ENCODE peak calls at places on chromosomes 3 and 15, in ten cellular contexts. One of them, this sample, is unnamed.

GRCh38 chr3:55157736-55158135 is 229.9 kb upstream of the LRTM1 start:
- DNase-seq in nephron progenitor cell: no peak
- DNase-seq in ELR: peak; percentile 87
- DNase-seq in activated CD4-positive, alpha-beta T cell treated with anti-CD3 and anti-CD28 coated beads, Interleukin-2, amount 10 ng/mL, durations not matched to agents 7 days and 5 days: no peak
- DNase-seq in stimulated activated CD8-positive, alpha-beta memory T cell treated with anti-CD3 and anti-CD28 coated beads, Interleukin-7, amount 100 ng/mL, for 1 hour: no peak
- DNase-seq in activated CD8-positive, alpha-beta memory T cell treated with anti-CD3 and anti-CD28 coated beads for 48 hours: no peak
- DNase-seq in retinal pigment epithelial cell: no peak
- DNase-seq in stimulated activated CD4-positive, alpha-beta T cell treated with anti-CD3 and anti-CD28 coated beads, Interleukin-2, amount 100 ng/mL, for 24 hours: no peak
- DNase-seq in cardiac muscle cell: no peak
- DNase-seq in left lobe of liver: no peak
- DNase-seq in this sample: no peak

GRCh38 chr3:13332158-13332557 is 88.0 kb downstream of the NUP210 start:
- DNase-seq in stimulated activated CD8-positive, alpha-beta memory T cell treated with anti-CD3 and anti-CD28 coated beads, Interleukin-7, amount 100 ng/mL, for 1 hour: no peak
- DNase-seq in activated CD8-positive, alpha-beta memory T cell treated with anti-CD3 and anti-CD28 coated beads for 48 hours: no peak
- DNase-seq in retinal pigment epithelial cell: no peak
- DNase-seq in nephron progenitor cell: no peak
- DNase-seq in ELR: no peak
- DNase-seq in cardiac muscle cell: no peak
- DNase-seq in stimulated activated CD4-positive, alpha-beta T cell treated with anti-CD3 and anti-CD28 coated beads, Interleukin-2, amount 100 ng/mL, for 24 hours: no peak
- DNase-seq in left lobe of liver: no peak
- DNase-seq in activated CD4-positive, alpha-beta T cell treated with anti-CD3 and anti-CD28 coated beads, Interleukin-2, amount 10 ng/mL, durations not matched to agents 7 days and 5 days: no peak
- DNase-seq in this sample: no peak

GRCh38 chr3:10804183-10804648 is 11.8 kb upstream of the SLC6A11 start:
- DNase-seq in activated CD4-positive, alpha-beta T cell treated with anti-CD3 and anti-CD28 coated beads, Interleukin-2, amount 10 ng/mL, durations not matched to agents 7 days and 5 days: no peak
- DNase-seq in left lobe of liver: no peak
- DNase-seq in activated CD8-positive, alpha-beta memory T cell treated with anti-CD3 and anti-CD28 coated beads for 48 hours: no peak
- DNase-seq in ELR: peak; percentile 2
- DNase-seq in retinal pigment epithelial cell: no peak
- DNase-seq in nephron progenitor cell: no peak
- DNase-seq in stimulated activated CD8-positive, alpha-beta memory T cell treated with anti-CD3 and anti-CD28 coated beads, Interleukin-7, amount 100 ng/mL, for 1 hour: no peak
- DNase-seq in stimulated activated CD4-positive, alpha-beta T cell treated with anti-CD3 and anti-CD28 coated beads, Interleukin-2, amount 100 ng/mL, for 24 hours: no peak
- DNase-seq in cardiac muscle cell: no peak
- DNase-seq in this sample: no peak

GRCh38 chr15:100220058-100220728 is 121.6 kb downstream of the ADAMTS17 start:
- DNase-seq in retinal pigment epithelial cell: no peak
- DNase-seq in cardiac muscle cell: no peak
- DNase-seq in activated CD4-positive, alpha-beta T cell treated with anti-CD3 and anti-CD28 coated beads, Interleukin-2, amount 10 ng/mL, durations not matched to agents 7 days and 5 days: no peak
- DNase-seq in activated CD8-positive, alpha-beta memory T cell treated with anti-CD3 and anti-CD28 coated beads for 48 hours: no peak
- DNase-seq in stimulated activated CD8-positive, alpha-beta memory T cell treated with anti-CD3 and anti-CD28 coated beads, Interleukin-7, amount 100 ng/mL, for 1 hour: no peak
- DNase-seq in ELR: no peak
- DNase-seq in left lobe of liver: no peak
- DNase-seq in nephron progenitor cell: no peak
- DNase-seq in stimulated activated CD4-positive, alpha-beta T cell treated with anti-CD3 and anti-CD28 coated beads, Interleukin-2, amount 100 ng/mL, for 24 hours: no peak
- DNase-seq in this sample: no peak

GRCh38 chr3:33167716-33168339 is 50.8 kb downstream of the SUSD5 start:
- DNase-seq in cardiac muscle cell: no peak
- DNase-seq in activated CD4-positive, alpha-beta T cell treated with anti-CD3 and anti-CD28 coated beads, Interleukin-2, amount 10 ng/mL, durations not matched to agents 7 days and 5 days: no peak
- DNase-seq in activated CD8-positive, alpha-beta memory T cell treated with anti-CD3 and anti-CD28 coated beads for 48 hours: no peak
- DNase-seq in ELR: no peak
- DNase-seq in retinal pigment epithelial cell: no peak
- DNase-seq in stimulated activated CD4-positive, alpha-beta T cell treated with anti-CD3 and anti-CD28 coated beads, Interleukin-2, amount 100 ng/mL, for 24 hours: no peak
- DNase-seq in stimulated activated CD8-positive, alpha-beta memory T cell treated with anti-CD3 and anti-CD28 coated beads, Interleukin-7, amount 100 ng/mL, for 1 hour: no peak
- DNase-seq in nephron progenitor cell: no peak
- DNase-seq in left lobe of liver: no peak
- DNase-seq in this sample: no peak

GRCh38 chr3:159825216-159825854 is 163.3 kb upstream of the IL12A start:
- DNase-seq in ELR: no peak
- DNase-seq in retinal pigment epithelial cell: no peak
- DNase-seq in cardiac muscle cell: peak; percentile 27
- DNase-seq in nephron progenitor cell: no peak
- DNase-seq in stimulated activated CD4-positive, alpha-beta T cell treated with anti-CD3 and anti-CD28 coated beads, Interleukin-2, amount 100 ng/mL, for 24 hours: no peak
- DNase-seq in activated CD4-positive, alpha-beta T cell treated with anti-CD3 and anti-CD28 coated beads, Interleukin-2, amount 10 ng/mL, durations not matched to agents 7 days and 5 days: no peak
- DNase-seq in activated CD8-positive, alpha-beta memory T cell treated with anti-CD3 and anti-CD28 coated beads for 48 hours: no peak
- DNase-seq in stimulated activated CD8-positive, alpha-beta memory T cell treated with anti-CD3 and anti-CD28 coated beads, Interleukin-7, amount 100 ng/mL, for 1 hour: no peak
- DNase-seq in left lobe of liver: no peak
- DNase-seq in this sample: no peak

GRCh38 chr3:66520716-66521115 is 19.9 kb upstream of the LRIG1 start:
- DNase-seq in left lobe of liver: no peak
- DNase-seq in stimulated activated CD8-positive, alpha-beta memory T cell treated with anti-CD3 and anti-CD28 coated beads, Interleukin-7, amount 100 ng/mL, for 1 hour: no peak
- DNase-seq in stimulated activated CD4-positive, alpha-beta T cell treated with anti-CD3 and anti-CD28 coated beads, Interleukin-2, amount 100 ng/mL, for 24 hours: no peak
- DNase-seq in cardiac muscle cell: no peak
- DNase-seq in activated CD4-positive, alpha-beta T cell treated with anti-CD3 and anti-CD28 coated beads, Interleukin-2, amount 10 ng/mL, durations not matched to agents 7 days and 5 days: no peak
- DNase-seq in activated CD8-positive, alpha-beta memory T cell treated with anti-CD3 and anti-CD28 coated beads for 48 hours: no peak
- DNase-seq in retinal pigment epithelial cell: no peak
- DNase-seq in ELR: no peak
- DNase-seq in nephron progenitor cell: no peak
- DNase-seq in this sample: no peak

GRCh38 chr3:35505181-35505580 is 134.1 kb upstream of the ARPP21 start:
- DNase-seq in activated CD4-positive, alpha-beta T cell treated with anti-CD3 and anti-CD28 coated beads, Interleukin-2, amount 10 ng/mL, durations not matched to agents 7 days and 5 days: no peak
- DNase-seq in retinal pigment epithelial cell: no peak
- DNase-seq in activated CD8-positive, alpha-beta memory T cell treated with anti-CD3 and anti-CD28 coated beads for 48 hours: no peak
- DNase-seq in left lobe of liver: no peak
- DNase-seq in stimulated activated CD4-positive, alpha-beta T cell treated with anti-CD3 and anti-CD28 coated beads, Interleukin-2, amount 100 ng/mL, for 24 hours: no peak
- DNase-seq in stimulated activated CD8-positive, alpha-beta memory T cell treated with anti-CD3 and anti-CD28 coated beads, Interleukin-7, amount 100 ng/mL, for 1 hour: no peak
- DNase-seq in cardiac muscle cell: peak; percentile 86
- DNase-seq in ELR: no peak
- DNase-seq in nephron progenitor cell: peak; percentile 73
- DNase-seq in this sample: no peak

GRCh38 chr15:94105760-94106159 is 125.6 kb upstream of the MCTP2 start:
- DNase-seq in ELR: no peak
- DNase-seq in activated CD8-positive, alpha-beta memory T cell treated with anti-CD3 and anti-CD28 coated beads for 48 hours: no peak
- DNase-seq in activated CD4-positive, alpha-beta T cell treated with anti-CD3 and anti-CD28 coated beads, Interleukin-2, amount 10 ng/mL, durations not matched to agents 7 days and 5 days: no peak
- DNase-seq in stimulated activated CD8-positive, alpha-beta memory T cell treated with anti-CD3 and anti-CD28 coated beads, Interleukin-7, amount 100 ng/mL, for 1 hour: no peak
- DNase-seq in nephron progenitor cell: no peak
- DNase-seq in cardiac muscle cell: no peak
- DNase-seq in left lobe of liver: no peak
- DNase-seq in retinal pigment epithelial cell: no peak
- DNase-seq in stimulated activated CD4-positive, alpha-beta T cell treated with anti-CD3 and anti-CD28 coated beads, Interleukin-2, amount 100 ng/mL, for 24 hours: no peak
- DNase-seq in this sample: no peak

GRCh38 chr15:40046721-40047412 is 7.9 kb upstream of the SRP14 start:
- DNase-seq in stimulated activated CD8-positive, alpha-beta memory T cell treated with anti-CD3 and anti-CD28 coated beads, Interleukin-7, amount 100 ng/mL, for 1 hour: no peak
- DNase-seq in activated CD8-positive, alpha-beta memory T cell treated with anti-CD3 and anti-CD28 coated beads for 48 hours: no peak
- DNase-seq in activated CD4-positive, alpha-beta T cell treated with anti-CD3 and anti-CD28 coated beads, Interleukin-2, amount 10 ng/mL, durations not matched to agents 7 days and 5 days: no peak
- DNase-seq in stimulated activated CD4-positive, alpha-beta T cell treated with anti-CD3 and anti-CD28 coated beads, Interleukin-2, amount 100 ng/mL, for 24 hours: no peak
- DNase-seq in left lobe of liver: no peak
- DNase-seq in nephron progenitor cell: no peak
- DNase-seq in ELR: peak; percentile 90
- DNase-seq in retinal pigment epithelial cell: no peak
- DNase-seq in cardiac muscle cell: no peak
- DNase-seq in this sample: peak; percentile 11

GRCh38 chr3:134126153-134126552 is 96.4 kb upstream of the SLCO2A1 start:
- DNase-seq in stimulated activated CD8-positive, alpha-beta memory T cell treated with anti-CD3 and anti-CD28 coated beads, Interleukin-7, amount 100 ng/mL, for 1 hour: no peak
- DNase-seq in activated CD8-positive, alpha-beta memory T cell treated with anti-CD3 and anti-CD28 coated beads for 48 hours: no peak
- DNase-seq in cardiac muscle cell: no peak
- DNase-seq in ELR: peak; percentile 37
- DNase-seq in left lobe of liver: no peak
- DNase-seq in nephron progenitor cell: no peak
- DNase-seq in stimulated activated CD4-positive, alpha-beta T cell treated with anti-CD3 and anti-CD28 coated beads, Interleukin-2, amount 100 ng/mL, for 24 hours: no peak
- DNase-seq in activated CD4-positive, alpha-beta T cell treated with anti-CD3 and anti-CD28 coated beads, Interleukin-2, amount 10 ng/mL, durations not matched to agents 7 days and 5 days: no peak
- DNase-seq in retinal pigment epithelial cell: no peak
- DNase-seq in this sample: no peak

GRCh38 chr3:128435058-128435457 is 31.6 kb downstream of the DNAJB8 start:
- DNase-seq in activated CD8-positive, alpha-beta memory T cell treated with anti-CD3 and anti-CD28 coated beads for 48 hours: no peak
- DNase-seq in stimulated activated CD4-positive, alpha-beta T cell treated with anti-CD3 and anti-CD28 coated beads, Interleukin-2, amount 100 ng/mL, for 24 hours: no peak
- DNase-seq in activated CD4-positive, alpha-beta T cell treated with anti-CD3 and anti-CD28 coated beads, Interleukin-2, amount 10 ng/mL, durations not matched to agents 7 days and 5 days: no peak
- DNase-seq in ELR: no peak
- DNase-seq in cardiac muscle cell: no peak
- DNase-seq in stimulated activated CD8-positive, alpha-beta memory T cell treated with anti-CD3 and anti-CD28 coated beads, Interleukin-7, amount 100 ng/mL, for 1 hour: no peak
- DNase-seq in retinal pigment epithelial cell: no peak
- DNase-seq in left lobe of liver: no peak
- DNase-seq in nephron progenitor cell: peak; percentile 43
- DNase-seq in this sample: no peak

GRCh38 chr3:184525337-184526157 is 36.0 kb upstream of the EPHB3 start:
- DNase-seq in stimulated activated CD4-positive, alpha-beta T cell treated with anti-CD3 and anti-CD28 coated beads, Interleukin-2, amount 100 ng/mL, for 24 hours: no peak
- DNase-seq in left lobe of liver: no peak
- DNase-seq in nephron progenitor cell: peak; percentile 61
- DNase-seq in activated CD4-positive, alpha-beta T cell treated with anti-CD3 and anti-CD28 coated beads, Interleukin-2, amount 10 ng/mL, durations not matched to agents 7 days and 5 days: no peak
- DNase-seq in stimulated activated CD8-positive, alpha-beta memory T cell treated with anti-CD3 and anti-CD28 coated beads, Interleukin-7, amount 100 ng/mL, for 1 hour: no peak
- DNase-seq in activated CD8-positive, alpha-beta memory T cell treated with anti-CD3 and anti-CD28 coated beads for 48 hours: no peak
- DNase-seq in retinal pigment epithelial cell: no peak
- DNase-seq in ELR: no peak
- DNase-seq in cardiac muscle cell: peak; percentile 39
- DNase-seq in this sample: no peak

This sample was measured in tibial artery.